ENCODE peak calls at places on chromosomes 3 and 15, in six cellular contexts. F is GM12891, Z is HepG2, D is GM12878, V is K562, Q is H1. H is an unnamed sample.

GRCh38 chr3:177483182-177483967 is 286.1 kb upstream of the TBL1XR1 start:
- DNase-seq in F (no peak), Z (peak), D (no peak), V (peak), Q (no peak), H (no peak)

GRCh38 chr3:48716508-48716981 is 476 bp downstream of the IP6K2 start:
- DNase-seq in F (no peak), Z (no peak), D (no peak), V (peak), Q (no peak), H (no peak)

GRCh38 chr3:134394380-134394779 is 20.1 kb upstream of the AMOTL2 start:
- DNase-seq in F (no peak), Z (no peak), D (no peak), V (no peak), Q (no peak), H (no peak)

GRCh38 chr15:88312941-88313579 is 56.5 kb upstream of the NTRK3 start:
- DNase-seq in F (no peak), Z (no peak), D (no peak), V (no peak), Q (no peak), H (no peak)

GRCh38 chr3:52086939-52087675 is 30.7 kb upstream of the DUSP7 start:
- DNase-seq in F (no peak), Z (no peak), D (no peak), V (peak), Q (no peak), H (no peak)

GRCh38 chr15:101723161-101723873 is 956 bp downstream of the TARS3 start:
- DNase-seq in F (peak), Z (no peak), D (peak), V (peak), Q (no peak), H (no peak)

GRCh38 chr3:118817748-118818165 is 216.9 kb downstream of the IGSF11 start:
- DNase-seq in F (peak), Z (peak), D (no peak), V (peak), Q (no peak), H (no peak)

GRCh38 chr3:170178631-170179030 is 2.9 kb downstream of the PHC3 start:
- DNase-seq in F (peak), Z (no peak), D (no peak), V (no peak), Q (no peak), H (no peak)

GRCh38 chr15:99928429-99928981 is 195.3 kb upstream of the LYSMD4 start:
- DNase-seq in F (peak), Z (no peak), D (peak), V (peak), Q (no peak), H (peak)

GRCh38 chr3:111284485-111285187 is 213.0 kb downstream of the NECTIN3 start:
- DNase-seq in F (no peak), Z (no peak), D (no peak), V (no peak), Q (no peak), H (no peak)

GRCh38 chr15:27768731-27769510 is 330.2 kb downstream of the OCA2 start:
- DNase-seq in F (no peak), Z (no peak), D (no peak), V (no peak), Q (no peak), H (no peak)

GRCh38 chr15:100863406-100864198 is 16.0 kb upstream of the ALDH1A3 start:
- DNase-seq in F (no peak), Z (no peak), D (no peak), V (no peak), Q (no peak), H (no peak)

GRCh38 chr3:191331443-191331842 is 1.1 kb upstream of the UTS2B start:
- DNase-seq in F (no peak), Z (no peak), D (no peak), V (no peak), Q (no peak), H (no peak)

GRCh38 chr3:37310666-37311050 is 136.3 kb upstream of the LRRFIP2 start:
- DNase-seq in F (no peak), Z (no peak), D (no peak), V (no peak), Q (no peak), H (no peak)

GRCh38 chr3:117011687-117012250 is 302.2 kb downstream of the TUSC7 start:
- DNase-seq in F (no peak), Z (no peak), D (no peak), V (no peak), Q (no peak), H (no peak)

GRCh38 chr3:192422998-192423349 is 304.4 kb downstream of the FGF12 start:
- DNase-seq in F (no peak), Z (no peak), D (no peak), V (no peak), Q (no peak), H (no peak)

GRCh38 chr3:155069729-155070128 is 10.4 kb upstream of the MME start:
- DNase-seq in F (no peak), Z (no peak), D (no peak), V (no peak), Q (no peak), H (no peak)

GRCh38 chr3:172530566-172530965 is 7.3 kb upstream of the TNFSF10 start:
- DNase-seq in F (no peak), Z (no peak), D (no peak), V (peak), Q (no peak), H (no peak)

GRCh38 chr15:57133127-57133968 is 214.9 kb downstream of the TCF12 start:
- DNase-seq in F (no peak), Z (no peak), D (no peak), V (no peak), Q (no peak), H (no peak)

GRCh38 chr3:16318216-16318615 is 53.2 kb downstream of the OXNAD1 start:
- DNase-seq in F (no peak), Z (no peak), D (no peak), V (no peak), Q (no peak), H (no peak)

GRCh38 chr15:74815121-74815933 is 2.7 kb downstream of the LMAN1L start:
- DNase-seq in F (no peak), Z (no peak), D (no peak), V (no peak), Q (no peak), H (no peak)

GRCh38 chr3:8856721-8857120 is 87.3 kb upstream of the OXTR start:
- DNase-seq in F (no peak), Z (no peak), D (no peak), V (no peak), Q (no peak), H (no peak)

GRCh38 chr3:62703423-62704167 is 171.6 kb downstream of the CADPS start:
- DNase-seq in F (no peak), Z (no peak), D (no peak), V (no peak), Q (no peak), H (no peak)

GRCh38 chr3:183122257-183122932 is 23.1 kb upstream of the MCCC1 start:
- DNase-seq in F (no peak), Z (peak), D (no peak), V (peak), Q (no peak), H (no peak)

GRCh38 chr3:177860236-177860635 is 663.0 kb upstream of the TBL1XR1 start:
- DNase-seq in F (no peak), Z (no peak), D (no peak), V (no peak), Q (no peak), H (no peak)

GRCh38 chr3:50616770-50617095 is 218 bp upstream of the MAPKAPK3 start:
- DNase-seq in F (peak), Z (peak), D (peak), V (peak), Q (peak), H (no peak)

GRCh38 chr15:76718863-76719262 is 186.3 kb downstream of the SCAPER start:
- DNase-seq in F (no peak), Z (no peak), D (no peak), V (no peak), Q (no peak), H (no peak)

GRCh38 chr15:98781838-98782237 is 133.5 kb downstream of the IGF1R start:
- DNase-seq in F (no peak), Z (no peak), D (no peak), V (no peak), Q (no peak), H (no peak)

GRCh38 chr3:88005066-88005465 is 53.7 kb downstream of the CGGBP1 start:
- DNase-seq in F (no peak), Z (no peak), D (no peak), V (peak), Q (no peak), H (no peak)

GRCh38 chr3:114624676-114625181 is 330.9 kb downstream of the TIGIT start:
- DNase-seq in F (no peak), Z (peak), D (no peak), V (peak), Q (no peak), H (no peak)

GRCh38 chr3:64291345-64291744 is 66.1 kb upstream of the PRICKLE2 start:
- DNase-seq in F (no peak), Z (no peak), D (no peak), V (no peak), Q (no peak), H (no peak)

GRCh38 chr3:184172681-184173373 is 1.8 kb upstream of the AP2M1 start:
- DNase-seq in F (no peak), Z (no peak), D (no peak), V (no peak), Q (no peak), H (no peak)

GRCh38 chr15:56619881-56620280 is 113.4 kb downstream of the ZNF280D start:
- DNase-seq in F (no peak), Z (no peak), D (no peak), V (no peak), Q (no peak), H (no peak)

GRCh38 chr15:80999623-81000036 is 1.1 kb upstream of the TLNRD1 start:
- DNase-seq in F (no peak), Z (no peak), D (no peak), V (peak), Q (no peak), H (peak)
- TF ChIP-seq POLR2A in F (peak), Z (no peak), D (no peak), V (peak), Q (no peak), H (peak)

GRCh38 chr15:66570842-66571241 is 5.0 kb upstream of the LCTL start:
- DNase-seq in F (no peak), Z (no peak), D (no peak), V (no peak), Q (no peak), H (no peak)
- TF ChIP-seq POLR2AphosphoS5 in F (no peak), Z (no peak), D (no peak), V (no peak), Q (no peak), H (no peak)

DNA sequence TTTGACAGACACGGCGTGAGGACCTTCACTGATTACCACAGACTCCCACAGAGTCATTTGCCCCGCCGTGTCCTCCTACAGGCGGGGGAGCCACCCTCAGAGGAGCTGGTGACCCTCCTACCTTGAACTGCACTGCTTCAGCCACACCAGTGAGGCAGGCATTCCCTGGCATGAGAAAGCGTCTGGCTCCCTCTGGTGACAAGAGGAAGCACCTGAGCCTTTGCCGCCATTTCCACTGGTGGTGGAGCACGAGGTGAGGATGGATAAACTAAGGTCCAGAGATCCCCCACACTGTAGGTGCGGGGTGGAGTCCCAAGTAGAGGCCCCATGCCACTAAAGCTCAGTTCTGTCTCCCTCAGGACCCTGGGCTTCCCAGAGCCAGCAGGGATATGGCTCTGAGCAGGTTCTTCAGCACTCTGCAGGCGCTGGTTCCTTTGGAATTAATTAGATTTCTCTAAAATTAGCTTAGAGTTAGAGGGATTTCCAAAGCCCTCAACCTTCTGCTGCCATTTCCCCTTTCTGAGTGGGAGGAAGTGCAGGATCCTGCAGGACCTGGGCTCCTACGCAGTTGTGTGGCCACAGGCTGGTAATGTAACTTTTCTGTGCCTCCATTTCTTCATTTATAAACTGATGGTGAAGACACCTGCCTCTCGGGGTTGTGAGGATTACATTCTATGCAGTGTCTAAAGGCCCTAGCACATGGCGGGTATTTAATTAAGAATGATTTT is 224.0 kb downstream of the SLCO3A1 start:
- DNase-seq in F (peak), Z (peak), D (no peak), V (peak), Q (peak), H (peak)
- TF ChIP-seq TAF1 in F (no peak), Z (no peak), D (no peak), V (no peak), Q (no peak), H (no peak)

GRCh38 chr15:51828621-51829359 is 663 bp upstream of the TMOD3 start:
- DNase-seq in F (no peak), Z (no peak), D (no peak), V (peak), Q (no peak), H (no peak)

GRCh38 chr15:51830279-51830806 is 890 bp downstream of the TMOD3 start:
- DNase-seq in F (no peak), Z (no peak), D (no peak), V (no peak), Q (no peak), H (no peak)

GRCh38 chr15:51833782-51834181 is 4.3 kb downstream of the TMOD3 start:
- DNase-seq in F (no peak), Z (no peak), D (no peak), V (no peak), Q (no peak), H (no peak)

GRCh38 chr15:51825701-51826100 is 3.8 kb upstream of the TMOD3 start:
- DNase-seq in F (no peak), Z (no peak), D (no peak), V (no peak), Q (no peak), H (no peak)

DNA sequence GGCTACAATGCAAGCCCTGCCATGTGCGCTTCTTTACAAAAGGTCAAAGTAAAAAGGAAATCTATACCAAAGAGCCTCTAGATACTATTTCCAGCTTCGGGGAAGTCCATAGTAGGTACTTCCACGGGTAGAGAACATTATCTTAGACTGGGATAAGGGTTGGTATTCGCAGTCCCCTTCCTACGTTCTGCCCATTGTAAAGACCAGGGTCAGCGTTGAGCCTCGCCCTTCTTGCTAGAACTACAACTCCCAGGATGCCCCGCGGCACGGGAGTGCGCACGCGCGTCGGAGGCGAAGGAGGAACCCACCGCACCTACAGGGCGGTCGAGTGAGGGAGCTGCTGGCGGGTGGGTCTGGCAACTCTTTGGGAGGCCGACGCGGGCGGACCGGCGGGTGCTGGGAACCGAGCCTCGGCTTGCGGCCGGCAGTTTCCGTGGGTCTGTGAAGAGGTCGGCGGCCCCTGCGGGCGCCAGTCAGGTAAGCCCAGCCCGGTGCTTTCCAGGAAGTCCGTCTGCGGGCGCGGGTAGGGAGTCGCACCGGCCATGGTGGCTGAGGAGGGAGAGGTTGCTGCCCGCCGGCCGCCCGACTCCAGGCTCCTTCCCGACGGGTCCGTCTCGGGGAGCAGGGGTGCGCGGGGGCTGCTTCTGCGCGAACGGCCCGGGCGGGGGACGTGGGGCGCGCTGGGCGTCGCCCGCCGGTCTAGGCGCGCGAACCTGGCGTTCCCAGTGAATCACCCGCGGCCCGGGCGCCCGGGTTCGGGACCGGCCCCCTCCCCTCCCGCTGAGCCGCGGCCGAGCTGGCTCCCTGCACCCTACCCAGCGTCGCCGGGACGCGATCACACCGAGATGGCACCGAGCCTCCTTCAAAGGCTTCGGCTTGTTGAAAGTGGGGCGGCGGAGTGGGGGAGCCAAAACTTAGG is at the start of gene TMOD3:
- DNase-seq in F (peak), Z (peak), D (peak), V (peak), Q (peak), H (peak)
- TF ChIP-seq POLR2A in F (peak), Z (peak), D (peak), V (peak), Q (no peak), H (peak)